ENCODE peak calls at places on chromosomes 6 and 20, in six cellular contexts. One of them, this sample, is unnamed.

GRCh38 chr6:41630946-41631345 is 7.3 kb upstream of the MDFI start:
- DNase-seq in upper lobe of right lung: no peak
- DNase-seq in heart right ventricle: no peak
- DNase-seq in AG09309: no peak
- DNase-seq in Caco-2: no peak
- DNase-seq in sigmoid colon: peak
- DNase-seq in this sample: no peak

GRCh38 chr6:5979650-5980427 is 26.9 kb downstream of the NRN1 start:
- DNase-seq in upper lobe of right lung: no peak
- DNase-seq in heart right ventricle: no peak
- DNase-seq in AG09309: no peak
- DNase-seq in Caco-2: no peak
- DNase-seq in sigmoid colon: no peak
- DNase-seq in this sample: no peak

GRCh38 chr20:44448753-44449546 is 26.7 kb upstream of the TTPAL start:
- DNase-seq in upper lobe of right lung: no peak
- DNase-seq in heart right ventricle: no peak
- DNase-seq in AG09309: no peak
- DNase-seq in Caco-2: peak
- DNase-seq in sigmoid colon: no peak
- DNase-seq in this sample: peak

GRCh38 chr20:60948230-60948629 is 303.8 kb upstream of the CDH4 start:
- DNase-seq in upper lobe of right lung: no peak
- DNase-seq in heart right ventricle: no peak
- DNase-seq in AG09309: no peak
- DNase-seq in Caco-2: no peak
- DNase-seq in sigmoid colon: no peak
- DNase-seq in this sample: no peak

GRCh38 chr6:25623874-25624273 is 28.1 kb upstream of the SCGN start:
- DNase-seq in upper lobe of right lung: no peak
- DNase-seq in heart right ventricle: no peak
- DNase-seq in AG09309: no peak
- DNase-seq in Caco-2: no peak
- DNase-seq in sigmoid colon: no peak
- DNase-seq in this sample: no peak

GRCh38 chr6:147906361-147906760 is 397.9 kb downstream of the SAMD5 start:
- DNase-seq in upper lobe of right lung: no peak
- DNase-seq in heart right ventricle: no peak
- DNase-seq in AG09309: peak
- DNase-seq in Caco-2: no peak
- DNase-seq in sigmoid colon: no peak
- DNase-seq in this sample: no peak

GRCh38 chr20:48455606-48456360 is 372.0 kb downstream of the PREX1 start:
- DNase-seq in upper lobe of right lung: peak
- DNase-seq in heart right ventricle: no peak
- DNase-seq in AG09309: no peak
- DNase-seq in Caco-2: no peak
- DNase-seq in sigmoid colon: peak
- DNase-seq in this sample: no peak

GRCh38 chr6:142088858-142089216 is 43.9 kb upstream of the GJE1 start:
- DNase-seq in upper lobe of right lung: peak
- DNase-seq in heart right ventricle: peak
- DNase-seq in AG09309: no peak
- DNase-seq in Caco-2: peak
- DNase-seq in sigmoid colon: no peak
- DNase-seq in this sample: no peak

GRCh38 chr6:84028350-84028749 is 5.2 kb upstream of the MRAP2 start:
- DNase-seq in upper lobe of right lung: no peak
- DNase-seq in heart right ventricle: no peak
- DNase-seq in AG09309: no peak
- DNase-seq in Caco-2: no peak
- DNase-seq in sigmoid colon: no peak
- DNase-seq in this sample: no peak

GRCh38 chr6:43989556-43990248 is 137.6 kb downstream of the MRPL14 start:
- DNase-seq in upper lobe of right lung: no peak
- DNase-seq in heart right ventricle: no peak
- DNase-seq in AG09309: no peak
- DNase-seq in Caco-2: no peak
- DNase-seq in sigmoid colon: no peak
- DNase-seq in this sample: no peak

GRCh38 chr20:22462975-22463914 is 121.1 kb downstream of the FOXA2 start:
- DNase-seq in upper lobe of right lung: no peak
- DNase-seq in heart right ventricle: no peak
- DNase-seq in AG09309: no peak
- DNase-seq in Caco-2: no peak
- DNase-seq in sigmoid colon: no peak
- DNase-seq in this sample: no peak

GRCh38 chr6:38198219-38198618 is 378.7 kb downstream of the ZFAND3 start:
- DNase-seq in upper lobe of right lung: no peak
- DNase-seq in heart right ventricle: no peak
- DNase-seq in AG09309: no peak
- DNase-seq in Caco-2: no peak
- DNase-seq in sigmoid colon: no peak
- DNase-seq in this sample: no peak

GRCh38 chr20:50504231-50504823 is 5.9 kb upstream of the PTPN1 start:
- DNase-seq in upper lobe of right lung: no peak
- DNase-seq in heart right ventricle: no peak
- DNase-seq in AG09309: no peak
- DNase-seq in Caco-2: no peak
- DNase-seq in sigmoid colon: peak
- DNase-seq in this sample: no peak
- TF ChIP-seq CTCF in upper lobe of right lung: peak
- TF ChIP-seq CTCF in heart right ventricle: peak
- TF ChIP-seq CTCF in AG09309: no peak
- TF ChIP-seq CTCF in Caco-2: peak
- TF ChIP-seq CTCF in sigmoid colon: no peak
- TF ChIP-seq CTCF in this sample: peak

GRCh38 chr20:38935285-38935684 is 9.1 kb downstream of the FAM83D start:
- DNase-seq in upper lobe of right lung: no peak
- DNase-seq in heart right ventricle: no peak
- DNase-seq in AG09309: no peak
- DNase-seq in Caco-2: peak
- DNase-seq in sigmoid colon: no peak
- DNase-seq in this sample: no peak
- TF ChIP-seq CTCF in upper lobe of right lung: no peak
- TF ChIP-seq CTCF in heart right ventricle: peak
- TF ChIP-seq CTCF in AG09309: peak
- TF ChIP-seq CTCF in Caco-2: peak
- TF ChIP-seq CTCF in sigmoid colon: no peak
- TF ChIP-seq CTCF in this sample: no peak

DNA sequence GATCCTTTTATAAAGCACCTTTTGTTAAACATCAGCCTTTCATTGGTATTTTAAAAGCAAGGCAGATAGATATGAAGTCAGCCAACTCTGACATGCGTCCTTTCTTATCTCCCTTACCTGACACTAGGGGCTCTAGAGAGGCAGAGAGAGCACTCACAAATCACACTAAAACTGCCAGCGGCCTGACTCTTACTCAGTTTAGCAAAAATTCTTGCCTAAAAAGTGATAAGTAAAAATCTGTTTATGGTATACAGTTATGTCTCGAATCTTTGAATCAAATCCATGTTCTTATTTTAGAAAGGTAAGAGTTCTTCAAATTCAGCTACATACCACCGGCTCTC is 10.4 kb upstream of the TDRD6 start:
- DNase-seq in upper lobe of right lung: no peak
- DNase-seq in heart right ventricle: no peak
- DNase-seq in AG09309: no peak
- DNase-seq in Caco-2: peak
- DNase-seq in sigmoid colon: no peak
- DNase-seq in this sample: no peak
- TF ChIP-seq CTCF in upper lobe of right lung: no peak
- TF ChIP-seq CTCF in heart right ventricle: peak
- TF ChIP-seq CTCF in AG09309: peak
- TF ChIP-seq CTCF in Caco-2: peak
- TF ChIP-seq CTCF in sigmoid colon: no peak
- TF ChIP-seq CTCF in this sample: peak

DNA sequence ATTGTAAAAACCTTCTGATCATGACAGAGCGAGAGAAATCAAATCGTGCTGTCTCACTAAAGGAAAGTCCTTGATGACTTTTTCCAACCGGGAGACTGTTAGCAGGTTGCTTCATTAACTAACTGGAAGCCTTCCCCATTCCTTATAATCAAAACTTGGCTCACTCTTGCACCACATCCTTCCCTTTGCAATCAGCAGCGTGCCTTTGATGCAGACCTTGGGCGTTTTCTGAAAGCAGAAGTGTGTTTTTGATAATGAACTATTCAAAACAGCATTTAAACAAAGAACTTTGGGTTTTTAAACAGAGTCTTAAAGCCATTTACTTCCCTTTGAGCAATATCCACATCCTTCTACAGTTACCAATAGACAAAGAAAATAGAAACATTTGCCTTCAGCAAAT is 96.2 kb upstream of the CNR1 start:
- DNase-seq in upper lobe of right lung: no peak
- DNase-seq in heart right ventricle: no peak
- DNase-seq in AG09309: no peak
- DNase-seq in Caco-2: no peak
- DNase-seq in sigmoid colon: no peak
- DNase-seq in this sample: no peak
- TF ChIP-seq CTCF in upper lobe of right lung: no peak
- TF ChIP-seq CTCF in heart right ventricle: no peak
- TF ChIP-seq CTCF in AG09309: no peak
- TF ChIP-seq CTCF in Caco-2: no peak
- TF ChIP-seq CTCF in sigmoid colon: no peak
- TF ChIP-seq CTCF in this sample: no peak

GRCh38 chr6:30363459-30363858 is 18.5 kb downstream of the RPP21 start:
- DNase-seq in upper lobe of right lung: no peak
- DNase-seq in heart right ventricle: no peak
- DNase-seq in AG09309: no peak
- DNase-seq in Caco-2: no peak
- DNase-seq in sigmoid colon: no peak
- DNase-seq in this sample: no peak

GRCh38 chr6:30360139-30360538 is 15.2 kb downstream of the RPP21 start:
- DNase-seq in upper lobe of right lung: no peak
- DNase-seq in heart right ventricle: no peak
- DNase-seq in AG09309: no peak
- DNase-seq in Caco-2: no peak
- DNase-seq in sigmoid colon: no peak
- DNase-seq in this sample: no peak

GRCh38 chr6:30361661-30362060 is 16.7 kb downstream of the RPP21 start:
- DNase-seq in upper lobe of right lung: no peak
- DNase-seq in heart right ventricle: no peak
- DNase-seq in AG09309: no peak
- DNase-seq in Caco-2: no peak
- DNase-seq in sigmoid colon: no peak
- DNase-seq in this sample: no peak

GRCh38 chr6:30359276-30359675 is 14.3 kb downstream of the RPP21 start:
- DNase-seq in upper lobe of right lung: no peak
- DNase-seq in heart right ventricle: no peak
- DNase-seq in AG09309: no peak
- DNase-seq in Caco-2: no peak
- DNase-seq in sigmoid colon: no peak
- DNase-seq in this sample: no peak

GRCh38 chr6:30364591-30364990 is 19.6 kb downstream of the RPP21 start:
- DNase-seq in upper lobe of right lung: no peak
- DNase-seq in heart right ventricle: no peak
- DNase-seq in AG09309: no peak
- DNase-seq in Caco-2: peak
- DNase-seq in sigmoid colon: no peak
- DNase-seq in this sample: no peak
- TF ChIP-seq CTCF in upper lobe of right lung: no peak
- TF ChIP-seq CTCF in heart right ventricle: no peak
- TF ChIP-seq CTCF in AG09309: no peak
- TF ChIP-seq CTCF in Caco-2: peak
- TF ChIP-seq CTCF in sigmoid colon: no peak
- TF ChIP-seq CTCF in this sample: peak

DNA sequence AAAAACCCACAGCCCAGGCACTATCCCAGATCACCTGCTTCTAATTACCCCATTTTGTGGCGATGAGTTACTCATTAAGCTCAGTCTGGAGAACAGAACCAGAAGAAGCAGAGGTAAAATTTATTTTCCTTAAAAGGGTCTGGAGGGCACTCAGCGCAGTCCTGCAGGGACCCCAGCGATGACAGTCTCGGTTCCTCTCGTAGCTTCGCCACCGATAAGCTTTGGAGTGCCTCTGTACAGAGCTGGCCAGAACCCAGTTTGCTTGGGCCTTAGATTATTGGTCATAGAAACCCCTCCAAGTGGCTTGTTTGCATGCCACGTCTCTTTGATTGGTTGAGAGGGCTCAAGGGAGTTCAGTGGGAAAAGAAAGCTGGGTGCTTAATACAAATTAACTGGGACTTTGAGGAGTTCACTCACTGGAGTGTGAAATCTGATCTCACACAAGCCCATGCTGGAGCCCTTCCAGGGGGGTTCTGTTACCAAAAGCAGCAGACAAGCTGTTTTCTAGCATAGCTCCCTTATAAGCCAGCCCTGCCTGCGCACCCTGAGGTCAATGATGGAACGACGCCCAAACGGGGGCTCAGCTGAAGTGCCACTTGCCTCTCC is 158.5 kb upstream of the ARID1B start:
- DNase-seq in upper lobe of right lung: peak
- DNase-seq in heart right ventricle: no peak
- DNase-seq in AG09309: no peak
- DNase-seq in Caco-2: no peak
- DNase-seq in sigmoid colon: no peak
- DNase-seq in this sample: no peak
- TF ChIP-seq CTCF in upper lobe of right lung: no peak
- TF ChIP-seq CTCF in heart right ventricle: no peak
- TF ChIP-seq CTCF in AG09309: no peak
- TF ChIP-seq CTCF in Caco-2: no peak
- TF ChIP-seq CTCF in sigmoid colon: no peak
- TF ChIP-seq CTCF in this sample: no peak

DNA sequence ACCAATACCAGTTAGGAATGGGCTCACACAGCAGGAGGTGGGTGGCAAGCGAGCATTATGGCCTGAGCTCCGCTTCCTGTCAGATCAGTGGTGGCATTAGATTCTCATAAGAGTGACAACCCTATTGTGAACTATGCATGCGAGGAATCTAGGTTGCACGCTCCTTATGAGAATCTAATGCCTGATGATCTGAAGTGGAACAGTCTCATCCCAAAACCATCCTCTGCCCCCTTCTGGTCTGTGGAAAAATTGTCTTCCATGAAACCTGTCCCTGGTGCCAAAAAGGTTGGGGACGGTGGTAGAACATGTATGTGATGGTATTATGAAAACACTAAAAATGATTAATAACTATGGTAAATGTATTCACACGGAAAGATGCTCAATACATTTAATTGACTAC is 99.7 kb upstream of the HIVEP1 start:
- DNase-seq in upper lobe of right lung: no peak
- DNase-seq in heart right ventricle: no peak
- DNase-seq in AG09309: no peak
- DNase-seq in Caco-2: no peak
- DNase-seq in sigmoid colon: no peak
- DNase-seq in this sample: no peak
- TF ChIP-seq CTCF in upper lobe of right lung: peak
- TF ChIP-seq CTCF in heart right ventricle: peak
- TF ChIP-seq CTCF in AG09309: no peak
- TF ChIP-seq CTCF in Caco-2: no peak
- TF ChIP-seq CTCF in sigmoid colon: no peak
- TF ChIP-seq CTCF in this sample: peak

GRCh38 chr6:55541024-55541423 is 38.0 kb downstream of the HMGCLL1 start:
- DNase-seq in upper lobe of right lung: no peak
- DNase-seq in heart right ventricle: no peak
- DNase-seq in AG09309: no peak
- DNase-seq in Caco-2: no peak
- DNase-seq in sigmoid colon: no peak
- DNase-seq in this sample: no peak

GRCh38 chr6:55545791-55546190 is 33.2 kb downstream of the HMGCLL1 start:
- DNase-seq in upper lobe of right lung: no peak
- DNase-seq in heart right ventricle: no peak
- DNase-seq in AG09309: no peak
- DNase-seq in Caco-2: peak
- DNase-seq in sigmoid colon: no peak
- DNase-seq in this sample: no peak

GRCh38 chr6:55543633-55544309 is 35.2 kb downstream of the HMGCLL1 start:
- DNase-seq in upper lobe of right lung: no peak
- DNase-seq in heart right ventricle: no peak
- DNase-seq in AG09309: no peak
- DNase-seq in Caco-2: peak
- DNase-seq in sigmoid colon: no peak
- DNase-seq in this sample: no peak
- TF ChIP-seq CTCF in upper lobe of right lung: no peak
- TF ChIP-seq CTCF in heart right ventricle: no peak
- TF ChIP-seq CTCF in AG09309: peak
- TF ChIP-seq CTCF in Caco-2: peak
- TF ChIP-seq CTCF in sigmoid colon: no peak
- TF ChIP-seq CTCF in this sample: no peak

This sample was measured in GM13977.